ENCODE peak calls at places on chromosomes 6 and 20, in six cellular contexts. One of them, this sample, is unnamed.

GRCh38 chr20:17619351-17620093 is 49.6 kb downstream of the DSTN start:
- DNase-seq in activated naive CD8-positive, alpha-beta T cell treated with anti-CD3 and anti-CD28 coated beads, Interleukin-2, amount 50 U/mL, for 16 hours: no peak
- DNase-seq in LHCN-M2: no peak
- DNase-seq in OCI-M1: no peak
- DNase-seq in G401: no peak
- DNase-seq in T-cell: no peak
- DNase-seq in this sample: no peak

GRCh38 chr20:35630636-35631035 is 15.0 kb downstream of the SPAG4 start:
- DNase-seq in activated naive CD8-positive, alpha-beta T cell treated with anti-CD3 and anti-CD28 coated beads, Interleukin-2, amount 50 U/mL, for 16 hours: no peak
- DNase-seq in LHCN-M2: no peak
- DNase-seq in OCI-M1: no peak
- DNase-seq in G401: no peak
- DNase-seq in T-cell: no peak
- DNase-seq in this sample: no peak

GRCh38 chr20:50658804-50659380 is 32.5 kb downstream of the RIPOR3 start:
- DNase-seq in activated naive CD8-positive, alpha-beta T cell treated with anti-CD3 and anti-CD28 coated beads, Interleukin-2, amount 50 U/mL, for 16 hours: no peak
- DNase-seq in LHCN-M2: no peak
- DNase-seq in OCI-M1: no peak
- DNase-seq in G401: peak
- DNase-seq in T-cell: no peak
- DNase-seq in this sample: no peak

GRCh38 chr6:44039839-44040350 is 87.4 kb downstream of the MRPL14 start:
- DNase-seq in activated naive CD8-positive, alpha-beta T cell treated with anti-CD3 and anti-CD28 coated beads, Interleukin-2, amount 50 U/mL, for 16 hours: no peak
- DNase-seq in LHCN-M2: no peak
- DNase-seq in OCI-M1: no peak
- DNase-seq in G401: no peak
- DNase-seq in T-cell: no peak
- DNase-seq in this sample: no peak

GRCh38 chr20:8220716-8221115 is 88.7 kb downstream of the PLCB1 start:
- DNase-seq in activated naive CD8-positive, alpha-beta T cell treated with anti-CD3 and anti-CD28 coated beads, Interleukin-2, amount 50 U/mL, for 16 hours: no peak
- DNase-seq in LHCN-M2: no peak
- DNase-seq in OCI-M1: no peak
- DNase-seq in G401: peak
- DNase-seq in T-cell: no peak
- DNase-seq in this sample: no peak

GRCh38 chr6:159830481-159831372 is 30.7 kb downstream of the PNLDC1 start:
- DNase-seq in activated naive CD8-positive, alpha-beta T cell treated with anti-CD3 and anti-CD28 coated beads, Interleukin-2, amount 50 U/mL, for 16 hours: no peak
- DNase-seq in LHCN-M2: no peak
- DNase-seq in OCI-M1: no peak
- DNase-seq in G401: no peak
- DNase-seq in T-cell: no peak
- DNase-seq in this sample: no peak

GRCh38 chr6:41536884-41537347 is 9.3 kb upstream of the FOXP4 start:
- DNase-seq in activated naive CD8-positive, alpha-beta T cell treated with anti-CD3 and anti-CD28 coated beads, Interleukin-2, amount 50 U/mL, for 16 hours: no peak
- DNase-seq in LHCN-M2: no peak
- DNase-seq in OCI-M1: no peak
- DNase-seq in G401: peak
- DNase-seq in T-cell: no peak
- DNase-seq in this sample: no peak

GRCh38 chr6:105326838-105327745 is 75.8 kb downstream of the PREP start:
- DNase-seq in activated naive CD8-positive, alpha-beta T cell treated with anti-CD3 and anti-CD28 coated beads, Interleukin-2, amount 50 U/mL, for 16 hours: no peak
- DNase-seq in LHCN-M2: peak
- DNase-seq in OCI-M1: no peak
- DNase-seq in G401: peak
- DNase-seq in T-cell: no peak
- DNase-seq in this sample: no peak

GRCh38 chr20:32207626-32208498 is at the start of the genes PLAGL2 and POFUT1:
- DNase-seq in activated naive CD8-positive, alpha-beta T cell treated with anti-CD3 and anti-CD28 coated beads, Interleukin-2, amount 50 U/mL, for 16 hours: peak
- DNase-seq in LHCN-M2: peak
- DNase-seq in OCI-M1: peak
- DNase-seq in G401: peak
- DNase-seq in T-cell: peak
- DNase-seq in this sample: peak

GRCh38 chr6:100918152-100918551 is 37.0 kb upstream of the ASCC3 start:
- DNase-seq in activated naive CD8-positive, alpha-beta T cell treated with anti-CD3 and anti-CD28 coated beads, Interleukin-2, amount 50 U/mL, for 16 hours: no peak
- DNase-seq in LHCN-M2: no peak
- DNase-seq in OCI-M1: no peak
- DNase-seq in G401: no peak
- DNase-seq in T-cell: no peak
- DNase-seq in this sample: no peak

GRCh38 chr6:163820171-163820570 is 405.7 kb downstream of the QKI start:
- DNase-seq in activated naive CD8-positive, alpha-beta T cell treated with anti-CD3 and anti-CD28 coated beads, Interleukin-2, amount 50 U/mL, for 16 hours: no peak
- DNase-seq in LHCN-M2: no peak
- DNase-seq in OCI-M1: no peak
- DNase-seq in G401: no peak
- DNase-seq in T-cell: no peak
- DNase-seq in this sample: no peak

GRCh38 chr6:43263314-43264178 is 20.3 kb downstream of the TTBK1 start:
- DNase-seq in activated naive CD8-positive, alpha-beta T cell treated with anti-CD3 and anti-CD28 coated beads, Interleukin-2, amount 50 U/mL, for 16 hours: peak
- DNase-seq in LHCN-M2: peak
- DNase-seq in OCI-M1: peak
- DNase-seq in G401: peak
- DNase-seq in T-cell: peak
- DNase-seq in this sample: peak

GRCh38 chr6:109071125-109071917 is 23.3 kb downstream of the SESN1 start:
- DNase-seq in activated naive CD8-positive, alpha-beta T cell treated with anti-CD3 and anti-CD28 coated beads, Interleukin-2, amount 50 U/mL, for 16 hours: no peak
- DNase-seq in LHCN-M2: no peak
- DNase-seq in OCI-M1: no peak
- DNase-seq in G401: no peak
- DNase-seq in T-cell: no peak
- DNase-seq in this sample: no peak

GRCh38 chr6:422423-423061 is 31.0 kb downstream of the IRF4 start:
- DNase-seq in activated naive CD8-positive, alpha-beta T cell treated with anti-CD3 and anti-CD28 coated beads, Interleukin-2, amount 50 U/mL, for 16 hours: no peak
- DNase-seq in LHCN-M2: peak
- DNase-seq in OCI-M1: no peak
- DNase-seq in G401: no peak
- DNase-seq in T-cell: no peak
- DNase-seq in this sample: no peak

GRCh38 chr6:130815200-130816071 is 11.8 kb upstream of the SMLR1 start:
- DNase-seq in activated naive CD8-positive, alpha-beta T cell treated with anti-CD3 and anti-CD28 coated beads, Interleukin-2, amount 50 U/mL, for 16 hours: no peak
- DNase-seq in LHCN-M2: no peak
- DNase-seq in OCI-M1: no peak
- DNase-seq in G401: no peak
- DNase-seq in T-cell: no peak
- DNase-seq in this sample: no peak

GRCh38 chr20:52859156-52859887 is 112.8 kb upstream of the TSHZ2 start:
- DNase-seq in activated naive CD8-positive, alpha-beta T cell treated with anti-CD3 and anti-CD28 coated beads, Interleukin-2, amount 50 U/mL, for 16 hours: no peak
- DNase-seq in LHCN-M2: peak
- DNase-seq in OCI-M1: no peak
- DNase-seq in G401: no peak
- DNase-seq in T-cell: no peak
- DNase-seq in this sample: no peak

GRCh38 chr20:53763707-53764415 is 170.2 kb upstream of the ZNF217 start:
- DNase-seq in activated naive CD8-positive, alpha-beta T cell treated with anti-CD3 and anti-CD28 coated beads, Interleukin-2, amount 50 U/mL, for 16 hours: no peak
- DNase-seq in LHCN-M2: no peak
- DNase-seq in OCI-M1: peak
- DNase-seq in G401: no peak
- DNase-seq in T-cell: no peak
- DNase-seq in this sample: no peak

GRCh38 chr6:71107935-71108420 is 151.1 kb upstream of the B3GAT2 start:
- DNase-seq in activated naive CD8-positive, alpha-beta T cell treated with anti-CD3 and anti-CD28 coated beads, Interleukin-2, amount 50 U/mL, for 16 hours: no peak
- DNase-seq in LHCN-M2: peak
- DNase-seq in OCI-M1: no peak
- DNase-seq in G401: peak
- DNase-seq in T-cell: no peak
- DNase-seq in this sample: no peak

GRCh38 chr6:104689551-104690205 is 170.0 kb downstream of the HACE1 start:
- DNase-seq in activated naive CD8-positive, alpha-beta T cell treated with anti-CD3 and anti-CD28 coated beads, Interleukin-2, amount 50 U/mL, for 16 hours: no peak
- DNase-seq in LHCN-M2: no peak
- DNase-seq in OCI-M1: no peak
- DNase-seq in G401: peak
- DNase-seq in T-cell: no peak
- DNase-seq in this sample: no peak

GRCh38 chr20:63709149-63709527 is 1.3 kb downstream of the ZGPAT start:
- DNase-seq in activated naive CD8-positive, alpha-beta T cell treated with anti-CD3 and anti-CD28 coated beads, Interleukin-2, amount 50 U/mL, for 16 hours: no peak
- DNase-seq in LHCN-M2: no peak
- DNase-seq in OCI-M1: no peak
- DNase-seq in G401: no peak
- DNase-seq in T-cell: no peak
- DNase-seq in this sample: no peak

GRCh38 chr6:149877678-149878077 is 13.5 kb upstream of the LRP11 start:
- DNase-seq in activated naive CD8-positive, alpha-beta T cell treated with anti-CD3 and anti-CD28 coated beads, Interleukin-2, amount 50 U/mL, for 16 hours: no peak
- DNase-seq in LHCN-M2: no peak
- DNase-seq in OCI-M1: no peak
- DNase-seq in G401: no peak
- DNase-seq in T-cell: no peak
- DNase-seq in this sample: no peak

GRCh38 chr6:10884245-10884972 is 2.4 kb upstream of the SYCP2L start:
- DNase-seq in activated naive CD8-positive, alpha-beta T cell treated with anti-CD3 and anti-CD28 coated beads, Interleukin-2, amount 50 U/mL, for 16 hours: no peak
- DNase-seq in LHCN-M2: no peak
- DNase-seq in OCI-M1: peak
- DNase-seq in G401: no peak
- DNase-seq in T-cell: no peak
- DNase-seq in this sample: no peak

GRCh38 chr20:775679-776135 is 7.4 kb upstream of the SLC52A3 start:
- DNase-seq in activated naive CD8-positive, alpha-beta T cell treated with anti-CD3 and anti-CD28 coated beads, Interleukin-2, amount 50 U/mL, for 16 hours: no peak
- DNase-seq in LHCN-M2: no peak
- DNase-seq in OCI-M1: no peak
- DNase-seq in G401: no peak
- DNase-seq in T-cell: no peak
- DNase-seq in this sample: no peak

GRCh38 chr6:453152-453551 is 61.6 kb downstream of the IRF4 start:
- DNase-seq in activated naive CD8-positive, alpha-beta T cell treated with anti-CD3 and anti-CD28 coated beads, Interleukin-2, amount 50 U/mL, for 16 hours: no peak
- DNase-seq in LHCN-M2: peak
- DNase-seq in OCI-M1: no peak
- DNase-seq in G401: peak
- DNase-seq in T-cell: no peak
- DNase-seq in this sample: peak

This sample was measured in caudate nucleus.